ENCODE peak calls at places on chromosomes 2 and 18, in nine cellular contexts. J, E, B, S, T, H, Q, V and D are unnamed samples.

GRCh38 chr2:75489682-75490180 is 71.0 kb downstream of the EVA1A start:
- DNase-seq in J (no peak), E (no peak), B (no peak), S (peak; percentile 80), T (peak; percentile 28), H (no peak), Q (no peak), V (no peak), D (no peak)

GRCh38 chr18:7603259-7604000 is 36.3 kb downstream of the PTPRM start:
- DNase-seq in J (no peak), E (no peak), B (no peak), S (no peak), T (no peak), H (no peak), Q (no peak), V (no peak), D (no peak)

GRCh38 chr18:59448546-59448945 is 89.5 kb upstream of the LMAN1 start:
- DNase-seq in J (no peak), E (no peak), B (no peak), S (no peak), T (no peak), H (no peak), Q (peak; percentile 24), V (no peak), D (no peak)

GRCh38 chr18:35688757-35689156 is 107.2 kb downstream of the GALNT1 start:
- DNase-seq in J (no peak), E (no peak), B (no peak), S (no peak), T (no peak), H (no peak), Q (no peak), V (no peak), D (no peak)

GRCh38 chr2:86037141-86037794 is 68.4 kb downstream of the POLR1A start:
- DNase-seq in J (no peak), E (peak; percentile 28), B (no peak), S (peak; percentile 95), T (peak; percentile 14), H (peak; percentile 35), Q (no peak), V (no peak), D (no peak)

GRCh38 chr2:207363761-207364160 is 166.0 kb upstream of the CREB1 start:
- DNase-seq in J (no peak), E (no peak), B (no peak), S (no peak), T (no peak), H (no peak), Q (no peak), V (no peak), D (no peak)

GRCh38 chr2:233449921-233450853 is 95.9 kb downstream of the DGKD start:
- DNase-seq in J (no peak), E (no peak), B (no peak), S (peak; percentile 73), T (no peak), H (no peak), Q (no peak), V (no peak), D (no peak)

GRCh38 chr2:226669905-226670304 is 129.7 kb downstream of the IRS1 start:
- DNase-seq in J (no peak), E (no peak), B (no peak), S (no peak), T (no peak), H (no peak), Q (no peak), V (no peak), D (no peak)

GRCh38 chr18:961644-962355 is 57.1 kb downstream of the ADCYAP1 start:
- DNase-seq in J (peak; percentile 18), E (peak; percentile 12), B (no peak), S (peak; percentile 42), T (no peak), H (peak; percentile 43), Q (peak; percentile 28), V (peak; percentile 10), D (no peak)

GRCh38 chr18:76687271-76688006 is 134.9 kb upstream of the ZNF236 start:
- DNase-seq in J (no peak), E (peak; percentile 37), B (no peak), S (no peak), T (no peak), H (peak; percentile 26), Q (no peak), V (no peak), D (no peak)

GRCh38 chr2:72237549-72237948 is 89.9 kb upstream of the CYP26B1 start:
- DNase-seq in J (no peak), E (no peak), B (no peak), S (no peak), T (no peak), H (no peak), Q (no peak), V (no peak), D (no peak)

GRCh38 chr2:121705958-121706357 is 30.7 kb downstream of the NIFK start:
- DNase-seq in J (no peak), E (no peak), B (no peak), S (no peak), T (no peak), H (no peak), Q (no peak), V (no peak), D (no peak)

GRCh38 chr2:202278944-202279343 is 13.4 kb downstream of the NOP58 start:
- DNase-seq in J (no peak), E (no peak), B (no peak), S (peak; percentile 57), T (peak; percentile 2), H (peak; percentile 42), Q (no peak), V (peak; percentile 41), D (no peak)

GRCh38 chr18:9001209-9001608 is 101.3 kb upstream of the NDUFV2 start:
- DNase-seq in J (no peak), E (no peak), B (no peak), S (no peak), T (no peak), H (no peak), Q (no peak), V (no peak), D (no peak)

GRCh38 chr2:230849633-230850357 is 14.9 kb upstream of the ITM2C start:
- DNase-seq in J (peak; percentile 56), E (no peak), B (peak; percentile 60), S (no peak), T (no peak), H (peak; percentile 18), Q (no peak), V (no peak), D (no peak)

GRCh38 chr2:128402921-128403670 is 84.4 kb upstream of the HS6ST1 start:
- DNase-seq in J (no peak), E (no peak), B (no peak), S (no peak), T (no peak), H (no peak), Q (no peak), V (no peak), D (no peak)

GRCh38 chr2:241654551-241654950 is 17.1 kb downstream of the ATG4B start:
- DNase-seq in J (no peak), E (no peak), B (no peak), S (no peak), T (no peak), H (no peak), Q (no peak), V (no peak), D (no peak)

GRCh38 chr2:152166633-152167032 is 8.9 kb downstream of the STAM2 start:
- DNase-seq in J (no peak), E (no peak), B (peak; percentile 27), S (peak; percentile 12), T (no peak), H (no peak), Q (no peak), V (no peak), D (no peak)

GRCh38 chr18:62663731-62664336 is 51.5 kb upstream of the PHLPP1 start:
- DNase-seq in J (no peak), E (no peak), B (peak; percentile 17), S (peak; percentile 35), T (peak; percentile 23), H (peak; percentile 75), Q (peak; percentile 3), V (no peak), D (no peak)

GRCh38 chr2:218281449-218281848 is 10.9 kb downstream of the TMBIM1 start:
- DNase-seq in J (no peak), E (no peak), B (no peak), S (peak; percentile 74), T (no peak), H (no peak), Q (no peak), V (no peak), D (no peak)

GRCh38 chr2:9757430-9758287 is 85.6 kb upstream of the TAF1B start:
- DNase-seq in J (no peak), E (no peak), B (no peak), S (peak; percentile 91), T (no peak), H (no peak), Q (no peak), V (peak; percentile 18), D (peak; percentile 73)

GRCh38 chr2:10316336-10316735 is 13.6 kb downstream of the HPCAL1 start:
- DNase-seq in J (no peak), E (no peak), B (no peak), S (no peak), T (no peak), H (no peak), Q (no peak), V (no peak), D (no peak)